ENCODE peak calls at places on chromosomes 3 and 15, in seven cellular contexts. One of them, this sample, is unnamed. For H3K27me3, the result is how much of the 10 kb centered on the place peaks cover.

GRCh38 chr3:128318275-128318920 is 148.3 kb downstream of the DNAJB8 start:
- DNase-seq in HCT116: no peak
- DNase-seq in PC-3: no peak
- DNase-seq in hepatocyte: no peak
- DNase-seq in neural progenitor cell: no peak
- DNase-seq in GM23338: no peak
- DNase-seq in MM.1S: no peak
- DNase-seq in this sample: no peak

GRCh38 chr3:56042326-56042951 is 425.8 kb downstream of the ERC2 start:
- DNase-seq in HCT116: no peak
- DNase-seq in PC-3: peak
- DNase-seq in hepatocyte: peak
- DNase-seq in neural progenitor cell: peak
- DNase-seq in GM23338: peak
- DNase-seq in MM.1S: peak
- DNase-seq in this sample: peak

GRCh38 chr15:101805605-101806345 is 2.5 kb downstream of the OR4F6 start:
- DNase-seq in HCT116: no peak
- DNase-seq in PC-3: peak
- DNase-seq in hepatocyte: no peak
- DNase-seq in neural progenitor cell: no peak
- DNase-seq in GM23338: no peak
- DNase-seq in MM.1S: no peak
- DNase-seq in this sample: no peak

GRCh38 chr15:36177590-36178281 is 401.7 kb upstream of the CDIN1 start:
- DNase-seq in HCT116: no peak
- DNase-seq in PC-3: peak
- DNase-seq in hepatocyte: peak
- DNase-seq in neural progenitor cell: no peak
- DNase-seq in GM23338: no peak
- DNase-seq in MM.1S: no peak
- DNase-seq in this sample: peak

GRCh38 chr3:174089592-174089991 is 692.0 kb downstream of the NLGN1 start:
- DNase-seq in HCT116: no peak
- DNase-seq in PC-3: no peak
- DNase-seq in hepatocyte: no peak
- DNase-seq in neural progenitor cell: no peak
- DNase-seq in GM23338: no peak
- DNase-seq in MM.1S: no peak
- DNase-seq in this sample: no peak

GRCh38 chr15:73826711-73827243 is 46.6 kb upstream of the TBC1D21 start:
- DNase-seq in HCT116: no peak
- DNase-seq in PC-3: no peak
- DNase-seq in hepatocyte: no peak
- DNase-seq in neural progenitor cell: no peak
- DNase-seq in GM23338: no peak
- DNase-seq in MM.1S: no peak
- DNase-seq in this sample: no peak

GRCh38 chr3:194326192-194327029 is 24.7 kb downstream of the CPN2 start:
- DNase-seq in HCT116: peak
- DNase-seq in PC-3: no peak
- DNase-seq in hepatocyte: no peak
- DNase-seq in neural progenitor cell: peak
- DNase-seq in GM23338: no peak
- DNase-seq in MM.1S: no peak
- DNase-seq in this sample: peak

GRCh38 chr3:156687023-156687422 is 12.6 kb downstream of the TIPARP start:
- DNase-seq in HCT116: no peak
- DNase-seq in PC-3: no peak
- DNase-seq in hepatocyte: no peak
- DNase-seq in neural progenitor cell: no peak
- DNase-seq in GM23338: no peak
- DNase-seq in MM.1S: peak
- DNase-seq in this sample: peak

GRCh38 chr3:55285156-55285555 is 201.9 kb downstream of the WNT5A start:
- DNase-seq in HCT116: no peak
- DNase-seq in PC-3: no peak
- DNase-seq in hepatocyte: no peak
- DNase-seq in neural progenitor cell: no peak
- DNase-seq in GM23338: no peak
- DNase-seq in MM.1S: no peak
- DNase-seq in this sample: peak

GRCh38 chr3:11212301-11212613 is 58.0 kb downstream of the HRH1 start:
- DNase-seq in HCT116: peak
- DNase-seq in PC-3: peak
- DNase-seq in hepatocyte: no peak
- DNase-seq in neural progenitor cell: no peak
- DNase-seq in GM23338: no peak
- DNase-seq in MM.1S: no peak
- DNase-seq in this sample: peak

GRCh38 chr15:84904409-84904808 is 19.9 kb downstream of the SLC28A1 start:
- DNase-seq in HCT116: no peak
- DNase-seq in PC-3: no peak
- DNase-seq in hepatocyte: no peak
- DNase-seq in neural progenitor cell: no peak
- DNase-seq in GM23338: no peak
- DNase-seq in MM.1S: no peak
- DNase-seq in this sample: no peak

GRCh38 chr3:16332904-16333426 is 68.0 kb downstream of the OXNAD1 start:
- DNase-seq in HCT116: no peak
- DNase-seq in PC-3: no peak
- DNase-seq in hepatocyte: no peak
- DNase-seq in neural progenitor cell: no peak
- DNase-seq in GM23338: no peak
- DNase-seq in MM.1S: no peak
- DNase-seq in this sample: peak

GRCh38 chr3:48634661-48635221 is 520 bp downstream of the SLC26A6 start:
- DNase-seq in HCT116: no peak
- DNase-seq in PC-3: peak
- DNase-seq in hepatocyte: peak
- DNase-seq in neural progenitor cell: peak
- DNase-seq in GM23338: peak
- DNase-seq in MM.1S: peak
- DNase-seq in this sample: peak

GRCh38 chr3:101009386-101009785 is 16.2 kb upstream of the ABI3BP start:
- DNase-seq in HCT116: no peak
- DNase-seq in PC-3: no peak
- DNase-seq in hepatocyte: no peak
- DNase-seq in neural progenitor cell: no peak
- DNase-seq in GM23338: no peak
- DNase-seq in MM.1S: no peak
- DNase-seq in this sample: peak

GRCh38 chr3:12545473-12545791 is at the start of gene MKRN2OS:
- DNase-seq in HCT116: peak
- DNase-seq in PC-3: peak
- DNase-seq in hepatocyte: peak
- DNase-seq in neural progenitor cell: peak
- DNase-seq in GM23338: peak
- DNase-seq in MM.1S: no peak
- DNase-seq in this sample: no peak

GRCh38 chr15:93862791-93863190 is 368.6 kb upstream of the MCTP2 start:
- DNase-seq in HCT116: no peak
- DNase-seq in PC-3: no peak
- DNase-seq in hepatocyte: no peak
- DNase-seq in neural progenitor cell: no peak
- DNase-seq in GM23338: no peak
- DNase-seq in MM.1S: no peak
- DNase-seq in this sample: no peak

GRCh38 chr15:25408428-25408827 is 30.4 kb downstream of the UBE3A start:
- DNase-seq in HCT116: no peak
- DNase-seq in PC-3: no peak
- DNase-seq in hepatocyte: no peak
- DNase-seq in neural progenitor cell: no peak
- DNase-seq in GM23338: no peak
- DNase-seq in MM.1S: no peak
- DNase-seq in this sample: peak

GRCh38 chr15:66290007-66290406 is 3.4 kb upstream of the DIS3L start:
- DNase-seq in HCT116: no peak
- DNase-seq in PC-3: no peak
- DNase-seq in hepatocyte: no peak
- DNase-seq in neural progenitor cell: no peak
- DNase-seq in GM23338: no peak
- DNase-seq in MM.1S: no peak
- DNase-seq in this sample: no peak

GRCh38 chr3:113148307-113148703 is 63.1 kb upstream of the BOC start:
- DNase-seq in HCT116: no peak
- DNase-seq in PC-3: peak
- DNase-seq in hepatocyte: peak
- DNase-seq in neural progenitor cell: no peak
- DNase-seq in GM23338: no peak
- DNase-seq in MM.1S: no peak
- DNase-seq in this sample: no peak

GRCh38 chr3:167030059-167030458 is 350.0 kb downstream of the ZBBX start:
- DNase-seq in HCT116: no peak
- DNase-seq in PC-3: no peak
- DNase-seq in hepatocyte: no peak
- DNase-seq in neural progenitor cell: no peak
- DNase-seq in GM23338: no peak
- DNase-seq in MM.1S: peak
- DNase-seq in this sample: no peak

GRCh38 chr3:140834266-140835037 is 107.2 kb upstream of the SLC25A36 start:
- DNase-seq in HCT116: no peak
- DNase-seq in PC-3: peak
- DNase-seq in hepatocyte: no peak
- DNase-seq in neural progenitor cell: no peak
- DNase-seq in GM23338: no peak
- DNase-seq in MM.1S: no peak
- DNase-seq in this sample: peak

GRCh38 chr3:49173116-49173791 is 1.9 kb downstream of the KLHDC8B start:
- DNase-seq in HCT116: no peak
- DNase-seq in PC-3: no peak
- DNase-seq in hepatocyte: peak
- DNase-seq in neural progenitor cell: peak
- DNase-seq in GM23338: peak
- DNase-seq in MM.1S: no peak
- DNase-seq in this sample: no peak

GRCh38 chr3:10354373-10355015 is 33.6 kb upstream of the SEC13 start:
- DNase-seq in HCT116: no peak
- DNase-seq in PC-3: no peak
- DNase-seq in hepatocyte: no peak
- DNase-seq in neural progenitor cell: no peak
- DNase-seq in GM23338: no peak
- DNase-seq in MM.1S: no peak
- DNase-seq in this sample: peak

GRCh38 chr3:42763023-42763422 is 10.0 kb downstream of the CCDC13 start:
- DNase-seq in HCT116: no peak
- DNase-seq in PC-3: no peak
- DNase-seq in hepatocyte: no peak
- DNase-seq in neural progenitor cell: no peak
- DNase-seq in GM23338: no peak
- DNase-seq in MM.1S: no peak
- DNase-seq in this sample: peak

GRCh38 chr15:101439285-101439919 is 50.1 kb downstream of the PCSK6 start:
- DNase-seq in HCT116: no peak
- DNase-seq in PC-3: peak
- DNase-seq in hepatocyte: peak
- DNase-seq in neural progenitor cell: no peak
- DNase-seq in GM23338: no peak
- DNase-seq in MM.1S: no peak
- DNase-seq in this sample: no peak

GRCh38 chr3:187639912-187640822 is 30.0 kb downstream of the SST start:
- DNase-seq in HCT116: no peak
- DNase-seq in PC-3: no peak
- DNase-seq in hepatocyte: no peak
- DNase-seq in neural progenitor cell: no peak
- DNase-seq in GM23338: no peak
- DNase-seq in MM.1S: no peak
- DNase-seq in this sample: peak

DNA sequence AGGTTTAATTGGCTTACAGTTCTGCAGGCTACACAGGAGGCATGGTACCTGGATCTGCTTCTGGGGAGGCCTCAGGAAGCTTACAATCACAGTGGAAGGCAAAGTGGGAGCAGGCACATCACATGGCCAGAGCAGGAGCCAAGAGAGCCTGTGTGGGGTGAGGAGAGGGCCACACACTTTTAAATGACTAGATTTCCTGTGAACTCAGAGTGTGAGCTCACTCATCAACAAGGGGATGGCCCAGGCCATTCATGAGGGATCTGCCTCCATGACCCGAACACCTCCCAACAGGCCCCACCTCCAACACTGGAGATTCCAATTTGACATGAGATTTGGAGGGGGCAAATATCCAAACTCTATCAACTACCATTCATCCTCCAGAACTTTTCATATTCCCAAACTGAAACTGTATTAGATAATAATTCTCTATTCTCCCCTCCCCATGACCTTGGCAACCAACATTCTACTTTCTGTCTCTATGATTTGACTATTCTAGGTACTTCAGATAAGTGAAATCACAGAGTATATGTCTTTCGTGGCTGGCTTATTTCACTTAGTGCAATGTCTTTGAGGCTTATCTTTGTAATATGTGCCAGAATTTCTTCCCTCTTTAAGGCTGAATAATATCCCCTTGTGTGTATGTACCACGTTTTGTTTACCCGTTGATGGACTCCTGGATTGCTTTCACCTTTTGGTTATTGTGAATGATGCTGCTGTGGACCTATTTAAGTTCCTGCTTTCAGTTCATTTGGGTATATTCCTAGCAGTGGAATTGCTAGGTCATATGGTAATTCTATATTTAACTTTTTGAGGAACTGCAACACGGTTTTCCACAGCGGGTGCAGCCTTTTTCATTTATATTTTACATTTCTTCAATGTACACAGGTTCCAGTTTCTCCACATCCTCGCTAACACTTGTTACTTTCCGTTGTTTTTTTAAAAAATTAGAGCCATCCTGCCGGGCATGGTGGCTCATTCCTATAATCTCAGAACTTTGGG is 43.8 kb downstream of the TKT start:
- DNase-seq in HCT116: no peak
- DNase-seq in PC-3: no peak
- DNase-seq in hepatocyte: no peak
- DNase-seq in neural progenitor cell: no peak
- DNase-seq in GM23338: no peak
- DNase-seq in MM.1S: no peak
- DNase-seq in this sample: no peak
- H3K27me3 ChIP-seq in HCT116: under half
- H3K27me3 ChIP-seq in PC-3: under half
- H3K27me3 ChIP-seq in hepatocyte: under half
- H3K27me3 ChIP-seq in neural progenitor cell: under half
- H3K27me3 ChIP-seq in GM23338: under half
- H3K27me3 ChIP-seq in MM.1S: under half
- H3K27me3 ChIP-seq in this sample: under half

GRCh38 chr3:3799173-3800075 is at the start of gene LRRN1:
- DNase-seq in HCT116: no peak
- DNase-seq in PC-3: no peak
- DNase-seq in hepatocyte: peak
- DNase-seq in neural progenitor cell: peak
- DNase-seq in GM23338: peak
- DNase-seq in MM.1S: peak
- DNase-seq in this sample: peak
- TF ChIP-seq EZH2 in HCT116: no peak
- TF ChIP-seq EZH2 in PC-3: no peak
- TF ChIP-seq EZH2 in hepatocyte: no peak
- TF ChIP-seq EZH2 in neural progenitor cell: no peak
- TF ChIP-seq EZH2 in GM23338: no peak
- TF ChIP-seq EZH2 in MM.1S: no peak
- TF ChIP-seq EZH2 in this sample: no peak

GRCh38 chr3:5330152-5330810 is 142.8 kb downstream of the EDEM1 start:
- DNase-seq in HCT116: peak
- DNase-seq in PC-3: peak
- DNase-seq in hepatocyte: peak
- DNase-seq in neural progenitor cell: no peak
- DNase-seq in GM23338: no peak
- DNase-seq in MM.1S: no peak
- DNase-seq in this sample: peak
- TF ChIP-seq EZH2phosphoT487 in HCT116: no peak
- TF ChIP-seq EZH2phosphoT487 in PC-3: no peak
- TF ChIP-seq EZH2phosphoT487 in hepatocyte: no peak
- TF ChIP-seq EZH2phosphoT487 in neural progenitor cell: no peak
- TF ChIP-seq EZH2phosphoT487 in GM23338: no peak
- TF ChIP-seq EZH2phosphoT487 in MM.1S: no peak
- TF ChIP-seq EZH2phosphoT487 in this sample: no peak

GRCh38 chr3:44024194-44024593 is 217.5 kb upstream of the TOPAZ1 start:
- DNase-seq in HCT116: no peak
- DNase-seq in PC-3: no peak
- DNase-seq in hepatocyte: no peak
- DNase-seq in neural progenitor cell: no peak
- DNase-seq in GM23338: no peak
- DNase-seq in MM.1S: no peak
- DNase-seq in this sample: no peak
- H3K27me3 ChIP-seq in HCT116: under half
- H3K27me3 ChIP-seq in PC-3: under half
- H3K27me3 ChIP-seq in hepatocyte: half or more
- H3K27me3 ChIP-seq in neural progenitor cell: under half
- H3K27me3 ChIP-seq in GM23338: under half
- H3K27me3 ChIP-seq in MM.1S: under half
- H3K27me3 ChIP-seq in this sample: under half

This sample was measured in GM23248.